ENCODE peak calls at places on chromosome 2, in nine cellular contexts. U, I, G, M, R, Z, B, N and Y are unnamed samples.

GRCh38 chr2:57217013-57217412 is 829.6 kb upstream of the VRK2 start:
- DNase-seq in U (no peak), I (no peak), G (no peak), M (no peak), R (no peak), Z (no peak), B (no peak), N (no peak), Y (no peak)

GRCh38 chr2:147125145-147125544 is 719.7 kb upstream of the ACVR2A start:
- DNase-seq in U (no peak), I (no peak), G (no peak), M (no peak), R (no peak), Z (no peak), B (no peak), N (no peak), Y (no peak)

GRCh38 chr2:71605781-71606241 is 152.4 kb downstream of the DYSF start:
- DNase-seq in U (no peak), I (no peak), G (no peak), M (no peak), R (no peak), Z (no peak), B (no peak), N (peak), Y (no peak)

GRCh38 chr2:203586151-203586550 is 51.0 kb upstream of the RAPH1 start:
- DNase-seq in U (peak), I (no peak), G (no peak), M (no peak), R (no peak), Z (no peak), B (no peak), N (no peak), Y (no peak)

GRCh38 chr2:45004569-45005181 is 4.6 kb downstream of the SIX2 start:
- DNase-seq in U (no peak), I (no peak), G (no peak), M (no peak), R (no peak), Z (no peak), B (no peak), N (peak), Y (no peak)

GRCh38 chr2:106105151-106105922 is 88.8 kb downstream of the UXS1 start:
- DNase-seq in U (no peak), I (no peak), G (no peak), M (no peak), R (no peak), Z (no peak), B (no peak), N (no peak), Y (no peak)

GRCh38 chr2:227410191-227410590 is 22.4 kb upstream of the SCYGR1 start:
- DNase-seq in U (no peak), I (no peak), G (no peak), M (peak), R (no peak), Z (no peak), B (no peak), N (no peak), Y (no peak)

GRCh38 chr2:79660552-79660951 is 147.7 kb downstream of the CTNNA2 start:
- DNase-seq in U (peak), I (no peak), G (no peak), M (no peak), R (no peak), Z (no peak), B (no peak), N (no peak), Y (no peak)

GRCh38 chr2:119293900-119294299 is 70.3 kb downstream of the STEAP3 start:
- DNase-seq in U (no peak), I (no peak), G (no peak), M (no peak), R (no peak), Z (no peak), B (no peak), N (no peak), Y (no peak)

GRCh38 chr2:223523541-223523940 is 78.6 kb downstream of the SCG2 start:
- DNase-seq in U (peak), I (peak), G (no peak), M (peak), R (no peak), Z (no peak), B (no peak), N (no peak), Y (peak)

GRCh38 chr2:186532891-186533290 is 46.8 kb downstream of the ZC3H15 start:
- DNase-seq in U (peak), I (no peak), G (no peak), M (peak), R (no peak), Z (no peak), B (no peak), N (no peak), Y (no peak)

GRCh38 chr2:183532514-183532913 is 408.3 kb downstream of the NUP35 start:
- DNase-seq in U (peak), I (peak), G (no peak), M (no peak), R (no peak), Z (no peak), B (no peak), N (no peak), Y (no peak)